ENCODE peak calls at places on chromosomes 5 and 9, in eight cellular contexts. G is activated CD8-positive, alpha-beta memory T cell treated with anti-CD3 and anti-CD28 coated beads, Interleukin-2, amount 50 U/mL, for 4 hours; T is mucosa of gallbladder; P is HuH-7.5; U is left cardiac atrium; R is thoracic aorta; E is Calu3; F is activated naive CD4-positive, alpha-beta T cell treated with Interleukin-2 at 50 U/mL for 16 hours. H is an unnamed sample.

GRCh38 chr5:119681734-119682133 is 52.4 kb downstream of the FAM170A start:
- DNase-seq in G (no peak), T (no peak), P (no peak), U (no peak), R (no peak), E (no peak), F (no peak), H (no peak)

GRCh38 chr5:16147179-16147900 is 32.3 kb downstream of the MARCHF11 start:
- DNase-seq in G (no peak), T (no peak), P (no peak), U (no peak), R (no peak), E (no peak), F (no peak), H (no peak)

GRCh38 chr9:93134018-93134739 is at the start of gene NINJ1:
- DNase-seq in G (peak; percentile 91), T (peak; percentile 64), P (peak; percentile 95), U (peak; percentile 79), R (no peak), E (peak; percentile 64), F (peak; percentile 92), H (peak; percentile 85)

GRCh38 chr5:140690941-140691924 is at the start of the genes HARS1 and HARS2:
- DNase-seq in G (peak; percentile 77), T (peak; percentile 91), P (peak; percentile 82), U (peak; percentile 93), R (peak; percentile 74), E (peak; percentile 93), F (peak; percentile 88), H (peak; percentile 96)

GRCh38 chr5:17379188-17379951 is 118.7 kb upstream of the TAF11L2 start:
- DNase-seq in G (no peak), T (no peak), P (no peak), U (no peak), R (no peak), E (no peak), F (no peak), H (peak; percentile 88)

GRCh38 chr9:106075991-106076390 is 381.6 kb downstream of the TMEM38B start:
- DNase-seq in G (no peak), T (no peak), P (no peak), U (no peak), R (no peak), E (peak; percentile 6), F (no peak), H (no peak)

GRCh38 chr5:68011801-68012200 is 203.8 kb upstream of the PIK3R1 start:
- DNase-seq in G (no peak), T (no peak), P (no peak), U (no peak), R (no peak), E (no peak), F (no peak), H (peak; percentile 21)

GRCh38 chr5:88765798-88766197 is 117.2 kb downstream of the MEF2C start:
- DNase-seq in G (no peak), T (no peak), P (no peak), U (no peak), R (no peak), E (no peak), F (no peak), H (no peak)

GRCh38 chr9:29144476-29144875 is 1571.2 kb upstream of the C9orf72 start:
- DNase-seq in G (no peak), T (no peak), P (no peak), U (no peak), R (no peak), E (no peak), F (no peak), H (no peak)

GRCh38 chr5:136135536-136135935 is 2.9 kb downstream of the SMAD5 start:
- DNase-seq in G (no peak), T (no peak), P (no peak), U (no peak), R (no peak), E (no peak), F (no peak), H (no peak)

GRCh38 chr5:160448886-160449285 is 27.2 kb downstream of the PTTG1 start:
- DNase-seq in G (no peak), T (no peak), P (no peak), U (no peak), R (no peak), E (no peak), F (no peak), H (no peak)

GRCh38 chr9:92964607-92964975 is 17.3 kb downstream of the FGD3 start:
- DNase-seq in G (no peak), T (no peak), P (no peak), U (no peak), R (no peak), E (no peak), F (no peak), H (no peak)